ENCODE peak calls at places on chromosomes 11 and 22, in four cellular contexts. One of them, this sample, is unnamed. For H3K9me3, the result is how much of the 10 kb centered on the place peaks cover.

GRCh38 chr22:48517039-48518030 is 1310.3 kb downstream of the BRD1 start:
- DNase-seq in lower lobe of right lung: no peak
- DNase-seq in neural progenitor cell: peak
- DNase-seq in right lobe of liver: no peak
- DNase-seq in this sample: no peak

GRCh38 chr11:67248653-67249052 is 17.6 kb upstream of the GRK2 start:
- DNase-seq in lower lobe of right lung: peak
- DNase-seq in neural progenitor cell: no peak
- DNase-seq in right lobe of liver: peak
- DNase-seq in this sample: no peak

GRCh38 chr22:45709866-45710265 is 38.2 kb downstream of the ATXN10 start:
- DNase-seq in lower lobe of right lung: no peak
- DNase-seq in neural progenitor cell: no peak
- DNase-seq in right lobe of liver: no peak
- DNase-seq in this sample: no peak

GRCh38 chr11:64048042-64048854 is 12.5 kb downstream of the FLRT1 start:
- DNase-seq in lower lobe of right lung: no peak
- DNase-seq in neural progenitor cell: peak
- DNase-seq in right lobe of liver: no peak
- DNase-seq in this sample: no peak

GRCh38 chr22:49694462-49695260 is 133.0 kb downstream of the BRD1 start:
- DNase-seq in lower lobe of right lung: no peak
- DNase-seq in neural progenitor cell: no peak
- DNase-seq in right lobe of liver: no peak
- DNase-seq in this sample: no peak

GRCh38 chr11:67311556-67312082 is 8.3 kb downstream of the SSH3 start:
- DNase-seq in lower lobe of right lung: no peak
- DNase-seq in neural progenitor cell: no peak
- DNase-seq in right lobe of liver: peak
- DNase-seq in this sample: no peak

GRCh38 chr11:61118406-61118805 is 16.1 kb downstream of the CD5 start:
- DNase-seq in lower lobe of right lung: no peak
- DNase-seq in neural progenitor cell: no peak
- DNase-seq in right lobe of liver: no peak
- DNase-seq in this sample: no peak

GRCh38 chr22:28012811-28013460 is 93.9 kb upstream of the PITPNB start:
- DNase-seq in lower lobe of right lung: peak
- DNase-seq in neural progenitor cell: no peak
- DNase-seq in right lobe of liver: no peak
- DNase-seq in this sample: no peak

GRCh38 chr11:66849501-66850234 is 6.4 kb downstream of the RCE1 start:
- DNase-seq in lower lobe of right lung: peak
- DNase-seq in neural progenitor cell: no peak
- DNase-seq in right lobe of liver: peak
- DNase-seq in this sample: no peak

GRCh38 chr11:75248924-75249256 is 8.3 kb downstream of the TPBGL start:
- DNase-seq in lower lobe of right lung: no peak
- DNase-seq in neural progenitor cell: no peak
- DNase-seq in right lobe of liver: no peak
- DNase-seq in this sample: no peak

GRCh38 chr11:33258631-33259184 is 1.5 kb downstream of the HIPK3 start:
- DNase-seq in lower lobe of right lung: no peak
- DNase-seq in neural progenitor cell: no peak
- DNase-seq in right lobe of liver: no peak
- DNase-seq in this sample: no peak

GRCh38 chr11:11243790-11244469 is 109.1 kb downstream of the CSNK2A3 start:
- DNase-seq in lower lobe of right lung: no peak
- DNase-seq in neural progenitor cell: peak
- DNase-seq in right lobe of liver: no peak
- DNase-seq in this sample: no peak

GRCh38 chr11:128279861-128280260 is 307.5 kb downstream of the ETS1 start:
- DNase-seq in lower lobe of right lung: no peak
- DNase-seq in neural progenitor cell: no peak
- DNase-seq in right lobe of liver: no peak
- DNase-seq in this sample: no peak

GRCh38 chr11:8906629-8907028 is 4.4 kb upstream of the AKIP1 start:
- DNase-seq in lower lobe of right lung: no peak
- DNase-seq in neural progenitor cell: no peak
- DNase-seq in right lobe of liver: no peak
- DNase-seq in this sample: no peak

GRCh38 chr22:38144025-38144405 is 33.5 kb upstream of the BAIAP2L2 start:
- DNase-seq in lower lobe of right lung: no peak
- DNase-seq in neural progenitor cell: no peak
- DNase-seq in right lobe of liver: peak
- DNase-seq in this sample: no peak

GRCh38 chr11:75603791-75604736 is 42.0 kb downstream of the SERPINH1 start:
- DNase-seq in lower lobe of right lung: no peak
- DNase-seq in neural progenitor cell: no peak
- DNase-seq in right lobe of liver: no peak
- DNase-seq in this sample: no peak

GRCh38 chr11:9047986-9048522 is 43.3 kb downstream of the SCUBE2 start:
- DNase-seq in lower lobe of right lung: no peak
- DNase-seq in neural progenitor cell: peak
- DNase-seq in right lobe of liver: no peak
- DNase-seq in this sample: no peak

DNA sequence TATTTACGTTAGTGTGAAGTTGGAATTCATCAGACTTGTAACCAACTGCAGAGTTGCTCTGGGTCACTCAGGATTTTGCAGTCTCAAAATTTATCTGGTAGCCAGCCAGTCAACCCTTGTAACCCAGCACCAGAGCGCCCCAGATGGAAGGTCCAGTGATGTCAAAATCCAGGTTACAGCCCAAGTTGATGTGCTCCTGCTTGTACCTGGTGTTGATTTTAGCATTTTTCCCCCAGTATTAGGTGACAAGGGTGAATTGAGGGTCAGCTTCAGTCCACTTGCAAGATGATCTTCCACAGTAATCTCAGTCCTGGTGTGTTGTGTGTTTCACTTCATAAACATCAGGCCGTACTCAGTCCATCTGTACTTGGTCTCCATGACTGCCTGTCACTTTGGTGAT is 7.5 kb downstream of the TIMM10B start:
- DNase-seq in lower lobe of right lung: no peak
- DNase-seq in neural progenitor cell: no peak
- DNase-seq in right lobe of liver: peak
- DNase-seq in this sample: no peak
- H3K9me3 ChIP-seq in lower lobe of right lung: under half
- H3K9me3 ChIP-seq in neural progenitor cell: under half
- H3K9me3 ChIP-seq in right lobe of liver: under half
- H3K9me3 ChIP-seq in this sample: under half

DNA sequence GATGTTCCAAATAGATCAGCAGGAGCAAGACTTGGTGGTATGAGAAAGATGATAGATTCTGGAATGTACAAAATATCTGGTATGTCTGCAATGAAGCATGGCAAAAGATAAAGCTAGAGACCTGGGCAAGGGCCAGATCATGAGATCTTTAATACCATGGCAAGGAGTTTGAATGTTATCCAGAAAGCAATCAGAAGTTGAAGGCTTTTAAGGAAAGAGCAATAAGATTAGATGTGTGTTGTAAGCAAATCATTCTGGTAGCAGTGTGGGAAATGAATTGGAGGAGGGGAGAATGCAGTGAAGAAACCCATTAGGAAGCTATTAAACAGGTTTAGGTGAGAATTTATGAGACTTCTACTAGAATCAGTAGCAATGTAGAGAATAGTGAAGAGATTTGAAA is 32.2 kb upstream of the SYT9 start:
- DNase-seq in lower lobe of right lung: no peak
- DNase-seq in neural progenitor cell: no peak
- DNase-seq in right lobe of liver: no peak
- DNase-seq in this sample: no peak
- TF ChIP-seq CTCF in lower lobe of right lung: no peak
- TF ChIP-seq CTCF in neural progenitor cell: no peak
- TF ChIP-seq CTCF in right lobe of liver: no peak
- TF ChIP-seq CTCF in this sample: no peak

DNA sequence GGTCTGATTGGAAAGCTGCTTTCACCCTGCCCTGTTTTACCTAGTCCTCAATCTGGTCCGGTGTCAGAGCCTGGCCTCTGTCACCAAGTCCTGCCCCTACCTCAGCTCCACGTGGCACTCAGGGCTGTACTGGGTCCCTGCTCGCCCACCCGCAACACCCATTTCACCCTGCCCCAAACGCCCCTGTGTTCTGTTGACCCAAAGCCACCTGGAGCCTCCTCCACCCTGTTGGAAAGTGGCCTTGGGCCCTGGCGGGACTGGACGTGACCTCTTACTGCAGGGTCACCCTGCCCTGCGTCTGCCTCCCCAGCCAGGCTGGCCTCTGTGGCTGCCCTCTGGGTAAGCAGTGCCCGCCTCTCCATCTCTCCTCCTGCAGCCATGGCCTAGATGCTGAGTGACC is 21.5 kb upstream of the BRSK2 start:
- DNase-seq in lower lobe of right lung: no peak
- DNase-seq in neural progenitor cell: no peak
- DNase-seq in right lobe of liver: no peak
- DNase-seq in this sample: no peak
- H3K9me3 ChIP-seq in lower lobe of right lung: under half
- H3K9me3 ChIP-seq in neural progenitor cell: under half
- H3K9me3 ChIP-seq in right lobe of liver: under half
- H3K9me3 ChIP-seq in this sample: under half

GRCh38 chr11:16059332-16059731 is 297.0 kb downstream of the SOX6 start:
- DNase-seq in lower lobe of right lung: no peak
- DNase-seq in neural progenitor cell: no peak
- DNase-seq in right lobe of liver: no peak
- DNase-seq in this sample: no peak
- TF ChIP-seq CTCF in lower lobe of right lung: no peak
- TF ChIP-seq CTCF in neural progenitor cell: no peak
- TF ChIP-seq CTCF in right lobe of liver: no peak
- TF ChIP-seq CTCF in this sample: no peak

GRCh38 chr22:47201996-47202818 is 439.8 kb downstream of the TBC1D22A start:
- DNase-seq in lower lobe of right lung: no peak
- DNase-seq in neural progenitor cell: no peak
- DNase-seq in right lobe of liver: peak
- DNase-seq in this sample: no peak
- H3K9me3 ChIP-seq in lower lobe of right lung: under half
- H3K9me3 ChIP-seq in neural progenitor cell: under half
- H3K9me3 ChIP-seq in right lobe of liver: under half
- H3K9me3 ChIP-seq in this sample: under half

This sample was measured in CD8-positive, alpha-beta T cell.